ENCODE peak calls at places on chromosomes 2 and 18, in six cellular contexts. V is cardiac muscle cell, Z is Calu3, N is gastrocnemius medialis, Y is CD14-positive monocyte, P is coronary artery. K is an unnamed sample.

GRCh38 chr2:219429958-219430586 is 4.6 kb upstream of the SPEG start:
- DNase-seq in V (no peak), Z (no peak), N (no peak), Y (no peak), P (no peak), K (no peak)

GRCh38 chr18:26981373-26982082 is 116.0 kb upstream of the AQP4 start:
- DNase-seq in V (no peak), Z (no peak), N (no peak), Y (no peak), P (no peak), K (no peak)

GRCh38 chr2:49369650-49370049 is 215.3 kb upstream of the FSHR start:
- DNase-seq in V (no peak), Z (no peak), N (no peak), Y (no peak), P (no peak), K (no peak)

GRCh38 chr2:136057023-136057801 is 60.7 kb downstream of the CXCR4 start:
- DNase-seq in V (no peak), Z (no peak), N (no peak), Y (no peak), P (no peak), K (no peak)

GRCh38 chr2:263022-263738 is 652 bp downstream of the SH3YL1 start:
- DNase-seq in V (no peak), Z (peak), N (no peak), Y (no peak), P (no peak), K (no peak)

GRCh38 chr18:435940-436339 is 64.6 kb downstream of the COLEC12 start:
- DNase-seq in V (no peak), Z (no peak), N (no peak), Y (no peak), P (no peak), K (no peak)

GRCh38 chr2:47272905-47273758 is 118.0 kb upstream of the STPG4 start:
- DNase-seq in V (peak), Z (no peak), N (no peak), Y (no peak), P (no peak), K (no peak)

GRCh38 chr2:236787885-236788284 is 218.3 kb downstream of the ACKR3 start:
- DNase-seq in V (no peak), Z (no peak), N (no peak), Y (peak), P (no peak), K (no peak)

GRCh38 chr2:9179572-9180201 is 26.9 kb upstream of the ASAP2 start:
- DNase-seq in V (no peak), Z (peak), N (no peak), Y (no peak), P (peak), K (no peak)

GRCh38 chr2:30823452-30823851 is 16.2 kb upstream of the CAPN13 start:
- DNase-seq in V (peak), Z (no peak), N (no peak), Y (no peak), P (no peak), K (no peak)

GRCh38 chr2:182716665-182716990 is 571 bp downstream of the DNAJC10 start:
- DNase-seq in V (no peak), Z (peak), N (no peak), Y (no peak), P (no peak), K (no peak)

GRCh38 chr2:237858294-237859081 is 935 bp upstream of the RAMP1 start:
- DNase-seq in V (peak), Z (peak), N (peak), Y (no peak), P (no peak), K (no peak)

GRCh38 chr2:98504386-98505109 is 59.9 kb downstream of the INPP4A start:
- DNase-seq in V (peak), Z (no peak), N (no peak), Y (no peak), P (no peak), K (no peak)

GRCh38 chr2:65580824-65581223 is 148.4 kb upstream of the SPRED2 start:
- DNase-seq in V (peak), Z (no peak), N (no peak), Y (no peak), P (no peak), K (no peak)

GRCh38 chr18:7089369-7089768 is 28.2 kb downstream of the LAMA1 start:
- DNase-seq in V (no peak), Z (no peak), N (no peak), Y (no peak), P (no peak), K (no peak)

GRCh38 chr18:72460210-72460680 is 83.9 kb downstream of the CBLN2 start:
- DNase-seq in V (no peak), Z (peak), N (no peak), Y (no peak), P (no peak), K (no peak)

GRCh38 chr18:3074094-3074493 is 61.1 kb upstream of the LPIN2 start:
- DNase-seq in V (no peak), Z (no peak), N (no peak), Y (no peak), P (no peak), K (peak)

GRCh38 chr2:15181092-15181745 is 379.9 kb downstream of the NBAS start:
- DNase-seq in V (no peak), Z (no peak), N (no peak), Y (no peak), P (no peak), K (no peak)

GRCh38 chr2:78355967-78356366 is 669.5 kb upstream of the REG3G start:
- DNase-seq in V (no peak), Z (no peak), N (no peak), Y (no peak), P (no peak), K (no peak)

GRCh38 chr18:4333043-4333442 is 122.1 kb downstream of the DLGAP1 start:
- DNase-seq in V (no peak), Z (no peak), N (no peak), Y (no peak), P (no peak), K (no peak)

GRCh38 chr2:26298286-26298637 is 47.7 kb upstream of the SELENOI start:
- DNase-seq in V (no peak), Z (no peak), N (no peak), Y (no peak), P (no peak), K (no peak)

GRCh38 chr2:168457177-168457905 is 1.3 kb downstream of the CERS6 start:
- DNase-seq in V (no peak), Z (no peak), N (no peak), Y (peak), P (no peak), K (no peak)

GRCh38 chr2:55751966-55752365 is 58.3 kb upstream of the PNPT1 start:
- DNase-seq in V (no peak), Z (no peak), N (no peak), Y (no peak), P (no peak), K (no peak)

GRCh38 chr18:68542818-68543217 is 172.1 kb downstream of the TMX3 start:
- DNase-seq in V (peak), Z (no peak), N (no peak), Y (no peak), P (no peak), K (no peak)

GRCh38 chr2:229392214-229392613 is 121.1 kb upstream of the PID1 start:
- DNase-seq in V (no peak), Z (no peak), N (no peak), Y (no peak), P (no peak), K (no peak)

GRCh38 chr2:27191107-27191829 is 20.6 kb upstream of the ATRAID start:
- DNase-seq in V (peak), Z (peak), N (no peak), Y (no peak), P (no peak), K (no peak)

DNA sequence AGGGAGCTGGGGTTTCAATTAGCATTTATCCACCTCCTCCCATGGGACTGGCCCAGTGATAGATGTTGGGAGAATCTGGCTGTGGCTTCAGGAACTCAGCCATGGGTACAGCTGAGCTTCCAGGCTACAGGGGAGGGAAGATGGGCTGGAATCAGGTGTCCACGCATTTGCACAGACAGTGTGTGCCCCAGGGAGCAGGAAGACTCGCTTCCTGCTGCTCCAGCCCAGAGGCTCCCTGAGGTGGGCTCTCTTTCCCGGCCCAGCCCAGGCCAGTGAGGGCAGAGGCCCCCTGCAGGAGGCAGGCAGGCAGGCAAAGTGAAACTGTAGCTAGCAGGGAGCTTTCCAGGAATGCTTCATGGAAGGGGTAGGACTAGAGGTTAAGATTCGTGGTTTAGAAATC is 28.7 kb downstream of the DYSF start:
- DNase-seq in V (no peak), Z (no peak), N (no peak), Y (no peak), P (no peak), K (no peak)
- TF ChIP-seq CTCF in V (peak), Z (no peak), N (no peak), Y (no peak), P (no peak), K (no peak)

DNA sequence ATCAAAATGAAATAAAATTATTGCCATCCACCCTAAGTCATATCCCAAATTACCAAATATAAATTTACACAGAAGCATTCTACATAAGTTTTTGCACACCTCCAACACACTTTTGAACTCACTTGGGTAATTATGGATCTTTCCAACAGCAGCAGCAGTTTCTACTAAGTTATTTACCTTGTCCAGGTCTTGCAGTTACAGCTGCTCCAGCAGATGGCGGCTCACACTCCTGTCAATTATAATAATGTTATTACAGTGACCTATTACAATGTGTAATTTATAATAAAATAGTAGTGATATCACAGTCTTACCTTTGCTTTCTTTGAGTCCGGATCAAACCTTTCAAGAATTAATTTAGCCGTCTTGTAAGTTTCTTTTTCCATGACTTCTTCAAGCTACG is 37.9 kb downstream of the LNPK start:
- DNase-seq in V (no peak), Z (peak), N (no peak), Y (no peak), P (no peak), K (no peak)
- TF ChIP-seq CTCF in V (no peak), Z (no peak), N (no peak), Y (no peak), P (no peak), K (peak)

GRCh38 chr2:96907405-96908041 is 37.6 kb upstream of the SEMA4C start:
- DNase-seq in V (peak), Z (no peak), N (peak), Y (no peak), P (peak), K (no peak)
- TF ChIP-seq CTCF in V (no peak), Z (no peak), N (peak), Y (no peak), P (no peak), K (no peak)

GRCh38 chr2:222566229-222566628 is 89.7 kb downstream of the FARSB start:
- DNase-seq in V (peak), Z (no peak), N (peak), Y (no peak), P (no peak), K (no peak)

GRCh38 chr2:222563319-222563718 is 92.6 kb downstream of the FARSB start:
- DNase-seq in V (no peak), Z (no peak), N (no peak), Y (no peak), P (no peak), K (no peak)

GRCh38 chr2:222561151-222561550 is 94.7 kb downstream of the FARSB start:
- DNase-seq in V (no peak), Z (no peak), N (no peak), Y (no peak), P (no peak), K (no peak)

DNA sequence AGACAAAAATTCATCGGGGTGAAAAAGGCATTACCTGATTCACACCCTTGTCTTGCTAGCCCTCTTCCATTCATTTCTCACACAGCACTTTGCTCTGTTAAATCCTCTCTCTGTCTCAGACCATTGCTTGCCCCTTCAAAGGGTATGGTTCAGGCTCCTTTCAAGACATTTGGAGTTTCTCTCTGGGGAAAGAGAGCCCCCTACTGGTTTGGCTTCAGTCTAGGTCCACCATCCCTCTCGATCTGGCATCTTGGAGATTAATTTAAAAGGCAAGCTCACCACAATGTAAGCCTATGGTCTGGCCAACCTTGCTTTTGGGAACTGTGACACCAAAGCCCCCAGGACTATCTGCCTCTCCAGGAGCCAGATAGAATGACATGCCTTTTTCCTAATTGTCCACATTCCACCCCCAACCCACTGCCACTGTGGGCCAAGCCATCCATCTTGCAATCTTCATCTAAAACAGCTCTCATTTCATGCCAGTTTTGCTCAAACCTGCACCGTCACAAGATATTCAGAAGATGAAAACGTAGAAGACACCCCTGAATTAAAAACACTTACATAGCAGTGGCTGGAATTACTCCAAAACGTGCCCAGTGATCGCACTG is 94.0 kb downstream of the FARSB start:
- DNase-seq in V (peak), Z (peak), N (no peak), Y (no peak), P (no peak), K (no peak)
- TF ChIP-seq CTCF in V (peak), Z (peak), N (peak), Y (peak), P (peak), K (peak)

GRCh38 chr2:159617651-159618050 is 1.3 kb upstream of the BAZ2B start:
- DNase-seq in V (peak), Z (peak), N (peak), Y (no peak), P (no peak), K (no peak)
- TF ChIP-seq CTCF in V (no peak), Z (no peak), N (no peak), Y (no peak), P (no peak), K (no peak)

DNA sequence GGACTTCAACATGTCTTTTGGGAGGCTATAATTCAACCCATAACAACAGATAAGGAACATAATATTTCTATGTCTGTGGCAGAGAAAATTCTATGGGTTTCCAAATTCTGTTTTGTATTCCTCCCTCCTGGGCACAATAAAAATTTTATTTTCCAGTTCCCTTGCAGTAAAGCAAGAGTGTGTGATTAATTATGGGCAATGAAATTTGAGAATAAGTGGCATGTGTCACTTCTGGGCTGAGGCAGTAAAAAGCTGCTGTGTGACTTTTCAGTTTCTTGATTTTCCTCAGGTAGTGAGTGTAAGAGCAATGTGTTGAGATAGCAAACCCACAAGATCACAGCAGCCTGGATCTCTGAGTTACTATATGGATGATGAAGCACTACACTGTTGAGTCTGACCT is 216.4 kb downstream of the MEIS1 start:
- DNase-seq in V (no peak), Z (no peak), N (no peak), Y (no peak), P (no peak), K (no peak)
- TF ChIP-seq CTCF in V (no peak), Z (no peak), N (no peak), Y (no peak), P (no peak), K (no peak)

GRCh38 chr2:85015653-85016360 is 44.8 kb downstream of the KCMF1 start:
- DNase-seq in V (no peak), Z (no peak), N (no peak), Y (no peak), P (no peak), K (no peak)
- TF ChIP-seq CTCF in V (peak), Z (peak), N (no peak), Y (peak), P (no peak), K (peak)

GRCh38 chr2:145799595-145800108 is 1279.7 kb upstream of the ZEB2 start:
- DNase-seq in V (no peak), Z (no peak), N (no peak), Y (no peak), P (no peak), K (no peak)
- TF ChIP-seq CTCF in V (no peak), Z (no peak), N (no peak), Y (no peak), P (no peak), K (no peak)